ENCODE peak calls at places on chromosomes 12 and 14, in four cellular contexts. S, I, P and Z are unnamed samples.

GRCh38 chr12:132445884-132446471 is 44.0 kb upstream of the FBRSL1 start:
- DNase-seq in P (peak; percentile 92), I (peak; percentile 80), S (no peak), Z (peak; percentile 32)

GRCh38 chr12:111451649-111452129 is 46.0 kb downstream of the SH2B3 start:
- DNase-seq in S (peak; percentile 74), P (peak; percentile 39), I (peak; percentile 72), Z (no peak)

GRCh38 chr14:100568164-100568997 is 18.8 kb downstream of the BEGAIN start:
- DNase-seq in P (peak; percentile 71), I (no peak), S (peak; percentile 26), Z (no peak)

GRCh38 chr12:43312991-43313505 is 239.0 kb downstream of the ADAMTS20 start:
- DNase-seq in I (no peak), P (no peak), S (no peak), Z (peak; percentile 53)

GRCh38 chr12:30154996-30155730 is 371.4 kb upstream of the TMTC1 start:
- DNase-seq in S (peak; percentile 11), P (no peak), I (no peak), Z (peak; percentile 88)

GRCh38 chr14:52079239-52079956 is 10.5 kb upstream of the NID2 start:
- DNase-seq in P (no peak), S (peak; percentile 49), I (peak; percentile 74), Z (peak; percentile 60)

GRCh38 chr14:105857816-105858675 is 331.7 kb downstream of the TMEM121 start:
- DNase-seq in S (no peak), P (no peak), I (no peak), Z (no peak)

GRCh38 chr12:84874125-84874824 is 38.3 kb downstream of the SLC6A15 start:
- DNase-seq in P (peak; percentile 77), I (peak; percentile 81), S (peak; percentile 89), Z (peak; percentile 21)

GRCh38 chr12:57765003-57765697 is 1.7 kb downstream of the CYP27B1 start:
- DNase-seq in I (peak; percentile 55), P (peak; percentile 73), S (peak; percentile 55), Z (no peak)

GRCh38 chr14:37602605-37603453 is 7.4 kb downstream of the TTC6 start:
- DNase-seq in P (no peak), I (no peak), S (no peak), Z (no peak)

GRCh38 chr14:71320734-71321555 is 413.7 kb downstream of the PCNX1 start:
- DNase-seq in I (peak; percentile 54), S (peak; percentile 88), P (peak; percentile 87), Z (peak; percentile 52)

GRCh38 chr12:104485651-104486341 is 29.0 kb downstream of the CHST11 start:
- DNase-seq in P (no peak), S (no peak), I (no peak), Z (no peak)

GRCh38 chr12:52280796-52281560 is 6.5 kb downstream of the KRT86 start:
- DNase-seq in S (peak; percentile 97), I (peak; percentile 99), P (no peak), Z (peak; percentile 99)

GRCh38 chr12:132537049-132537448 is 47.1 kb downstream of the FBRSL1 start:
- DNase-seq in I (no peak), S (no peak), P (no peak), Z (no peak)

GRCh38 chr14:32808574-32809098 is 130.0 kb upstream of the NPAS3 start:
- DNase-seq in P (no peak), I (peak; percentile 51), S (peak; percentile 66), Z (peak; percentile 58)

GRCh38 chr14:33909380-33910084 is 41.3 kb downstream of the EGLN3 start:
- DNase-seq in S (no peak), P (no peak), I (no peak), Z (no peak)

GRCh38 chr12:53048780-53049401 is 974 bp upstream of the TNS2 start:
- DNase-seq in S (peak; percentile 84), I (no peak), P (peak; percentile 71), Z (no peak)

GRCh38 chr14:29320261-29320660 is 553.7 kb downstream of the FOXG1 start:
- DNase-seq in S (no peak), P (no peak), I (no peak), Z (peak; percentile 74)

GRCh38 chr12:4526923-4527546 is 11.7 kb upstream of the RAD51AP1 start:
- DNase-seq in S (peak; percentile 61), I (peak; percentile 31), P (no peak), Z (peak; percentile 1)

GRCh38 chr12:46944771-46945170 is 119.0 kb upstream of the SLC38A4 start:
- DNase-seq in I (peak; percentile 62), S (no peak), P (no peak), Z (no peak)

GRCh38 chr14:91048676-91049075 is 11.8 kb downstream of the RPS6KA5 start:
- DNase-seq in I (no peak), S (no peak), P (no peak), Z (no peak)

GRCh38 chr12:124543591-124544310 is 23.7 kb downstream of the NCOR2 start:
- DNase-seq in I (no peak), P (peak; percentile 86), S (no peak), Z (peak; percentile 52)

GRCh38 chr12:105084251-105085250 is at the start of gene ALDH1L2:
- DNase-seq in S (peak; percentile 95), I (peak; percentile 82), P (peak; percentile 93), Z (peak; percentile 79)

GRCh38 chr12:3179731-3180130 is 102.6 kb downstream of the TSPAN9 start:
- DNase-seq in I (no peak), P (no peak), S (no peak), Z (no peak)

GRCh38 chr14:76227450-76228050 is 75.8 kb downstream of the GPATCH2L start:
- DNase-seq in I (peak; percentile 81), S (peak; percentile 71), P (no peak), Z (peak; percentile 51)

GRCh38 chr12:63826002-63826585 is 18.4 kb upstream of the SRGAP1 start:
- DNase-seq in S (peak; percentile 89), I (peak; percentile 80), P (peak; percentile 47), Z (peak; percentile 44)

GRCh38 chr14:20652996-20653975 is 11.8 kb upstream of the OR6S1 start:
- DNase-seq in P (peak; percentile 85), S (peak; percentile 16), I (no peak), Z (peak; percentile 0)

GRCh38 chr12:5171701-5172100 is 128.0 kb downstream of the KCNA5 start:
- DNase-seq in I (peak; percentile 46), S (peak; percentile 61), P (peak; percentile 72), Z (peak; percentile 36)

GRCh38 chr14:23327947-23328744 is 6.9 kb downstream of the PABPN1 start:
- DNase-seq in P (peak; percentile 81), I (peak; percentile 79), S (peak; percentile 92), Z (peak; percentile 47)

GRCh38 chr14:59588136-59588535 is 11.5 kb upstream of the CCDC175 start:
- DNase-seq in P (no peak), S (no peak), I (no peak), Z (no peak)

GRCh38 chr14:59583755-59584154 is 7.1 kb upstream of the CCDC175 start:
- DNase-seq in I (peak; percentile 62), S (peak; percentile 35), P (no peak), Z (peak; percentile 44)

GRCh38 chr14:59582161-59582560 is 5.5 kb upstream of the CCDC175 start:
- DNase-seq in I (no peak), P (no peak), S (no peak), Z (no peak)

GRCh38 chr14:59582845-59583509 is 6.4 kb upstream of the CCDC175 start:
- DNase-seq in I (no peak), S (no peak), P (no peak), Z (no peak)

DNA sequence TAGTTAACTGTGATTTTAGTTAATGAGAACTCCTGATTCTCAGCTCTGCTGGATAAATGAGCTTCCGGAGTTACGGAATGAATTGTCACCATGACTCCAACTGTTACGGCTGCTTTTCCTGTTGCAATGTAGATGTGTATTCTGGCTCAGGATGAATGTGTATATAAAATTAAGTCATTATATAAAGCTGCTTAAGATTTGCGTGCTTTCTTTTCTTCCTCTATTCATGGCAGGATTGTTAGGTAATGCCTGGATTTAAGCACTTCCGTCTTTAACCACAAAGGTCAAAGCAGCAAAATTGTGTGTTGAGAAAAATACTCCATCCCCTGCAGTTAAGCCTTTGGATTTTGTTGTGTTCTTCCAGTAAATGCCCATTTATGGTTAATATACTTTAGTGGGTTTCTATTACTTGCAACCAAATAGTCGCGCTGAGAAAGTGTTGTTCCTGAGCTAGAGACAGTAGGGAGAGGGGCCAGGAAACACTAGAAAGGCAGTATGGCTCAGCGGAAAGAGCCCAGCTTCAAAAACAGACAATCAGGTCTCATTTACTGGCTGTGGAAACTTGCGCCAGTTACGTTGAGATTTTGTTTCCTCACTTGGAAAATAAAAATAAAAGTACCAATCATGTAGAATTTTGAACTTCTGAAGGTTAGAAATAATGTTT is 9.4 kb upstream of the CCDC175 start:
- DNase-seq in S (peak; percentile 75), I (peak; percentile 28), P (no peak), Z (peak; percentile 86)
- H3K9ac ChIP-seq in S (no peak overlapping the region), I (no peak overlapping the region), P (no peak overlapping the region), Z (peak overlapping the region; percentile 13)

GRCh38 chr12:91893476-91893875 is 252.2 kb downstream of the BTG1 start:
- DNase-seq in I (peak; percentile 63), S (no peak), P (no peak), Z (no peak)
- H3K9ac ChIP-seq in I (no peak overlapping the region), S (no peak overlapping the region), P (no peak overlapping the region), Z (no peak overlapping the region)

DNA sequence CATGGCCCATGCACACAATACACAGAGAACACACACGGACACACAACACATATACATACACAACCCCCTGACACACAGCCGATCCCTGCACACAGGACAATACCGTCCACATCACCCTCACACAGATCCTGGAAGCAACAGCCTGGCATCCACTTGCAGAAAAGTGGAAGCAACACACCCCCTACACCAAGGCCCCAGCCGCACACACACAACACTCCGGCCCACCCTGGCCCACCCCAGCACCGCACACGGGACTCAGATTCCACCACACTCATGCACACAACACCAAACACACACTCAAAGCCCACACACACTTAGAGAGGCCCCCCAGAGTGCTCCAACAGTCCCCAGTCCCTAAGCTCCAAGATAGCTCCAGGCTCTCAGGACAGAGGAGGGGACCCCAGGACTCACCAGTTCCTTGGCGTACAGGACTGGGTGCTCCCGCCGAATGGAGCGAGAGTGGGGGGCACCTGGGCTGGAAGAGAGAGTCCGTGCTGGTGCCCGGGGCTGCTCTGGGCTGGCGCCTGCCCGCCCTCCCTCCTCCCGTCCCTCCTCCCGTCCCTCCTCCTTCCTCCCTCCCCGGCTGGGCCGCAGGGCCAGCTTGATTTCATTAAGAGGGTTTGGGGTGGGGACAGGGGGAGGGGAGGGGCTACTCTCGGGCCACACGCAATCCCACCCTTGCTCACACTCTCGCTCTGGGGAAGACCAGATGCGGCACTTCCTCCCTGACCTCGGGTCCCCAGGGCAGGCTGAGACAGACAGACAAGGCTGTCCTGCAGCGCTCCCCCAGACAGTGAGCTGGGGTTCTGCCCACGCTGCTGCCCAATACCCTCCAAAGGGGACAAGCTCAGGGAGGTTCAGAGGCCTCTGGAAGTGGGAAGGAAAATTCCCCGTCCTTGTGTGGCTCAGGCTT is at the start of gene TMEM119:
- DNase-seq in P (peak; percentile 52), S (peak; percentile 88), I (no peak), Z (no peak)
- H3K9ac ChIP-seq in P (no peak within 1 kb of the TSS), S (peak within 1 kb of the TSS; percentile 97), I (no peak within 1 kb of the TSS), Z (peak within 1 kb of the TSS; percentile 43)

DNA sequence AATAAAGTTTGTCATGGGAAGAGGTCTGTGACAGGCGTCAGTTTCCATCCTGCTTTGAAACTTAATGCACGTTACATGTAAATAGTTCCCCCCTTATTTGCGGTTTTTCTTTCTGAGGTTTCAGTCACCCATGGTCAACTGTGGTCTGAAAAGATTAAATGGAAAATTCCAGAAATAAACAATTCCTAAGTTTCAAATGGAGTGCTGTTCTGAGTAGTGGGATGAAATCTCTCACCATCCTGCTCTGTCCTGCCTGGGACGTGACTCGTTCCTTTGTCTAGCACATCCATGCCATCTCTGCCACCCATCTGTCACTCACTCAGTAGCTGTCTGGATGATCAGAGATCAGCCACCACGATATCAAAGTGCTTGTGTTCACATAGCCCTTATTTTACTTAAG is 51.3 kb upstream of the DICER1 start:
- DNase-seq in I (no peak), P (no peak), S (peak; percentile 14), Z (no peak)
- H3K9ac ChIP-seq in I (no peak overlapping the region), P (no peak overlapping the region), S (no peak overlapping the region), Z (no peak overlapping the region)